ENCODE peak calls at places on chromosomes 4 and X, in six cellular contexts. J is IMR-90, G is mesenchymal stem cell, T is neuronal stem cell, Q is H1, D is H9. E is an unnamed sample. For H3K4me1, the result is how much of the 10 kb centered on the place peaks cover.

GRCh38 chrX:117570160-117570559 is 546.5 kb downstream of the KLHL13 start:
- DNase-seq in J (no peak), G (no peak), D (no peak), Q (no peak), T (no peak), E (no peak)

GRCh38 chr4:138202686-138203085 is 39.5 kb downstream of the SLC7A11 start:
- DNase-seq in Q (no peak), D (no peak), T (no peak), J (no peak), G (no peak), E (no peak)

GRCh38 chr4:145954924-145955339 is 16.3 kb upstream of the ZNF827 start:
- DNase-seq in Q (no peak), J (peak), D (no peak), T (no peak), G (peak), E (no peak)

GRCh38 chr4:186698028-186698427 is 25.6 kb downstream of the FAT1 start:
- DNase-seq in T (no peak), D (no peak), Q (no peak), J (no peak), G (no peak), E (no peak)

GRCh38 chr4:97498875-97499274 is 644.4 kb downstream of the STPG2 start:
- DNase-seq in T (no peak), Q (no peak), J (no peak), G (peak), D (no peak), E (peak)

GRCh38 chr4:86441175-86441960 is 81.5 kb upstream of the MAPK10 start:
- DNase-seq in J (peak), D (no peak), T (no peak), G (peak), Q (no peak), E (peak)

GRCh38 chr4:185839204-185839712 is 27.3 kb upstream of the SORBS2 start:
- DNase-seq in T (peak), G (peak), D (peak), Q (peak), J (peak), E (peak)

GRCh38 chr4:173505924-173506779 is 23.9 kb downstream of the HAND2 start:
- DNase-seq in J (peak), G (peak), Q (peak), D (peak), T (no peak), E (peak)

GRCh38 chr4:165475706-165476070 is 96.9 kb downstream of the CPE start:
- DNase-seq in G (no peak), D (no peak), T (no peak), Q (no peak), J (no peak), E (no peak)

GRCh38 chr4:74311696-74312313 is 3.5 kb downstream of the EPGN start:
- DNase-seq in J (peak), D (no peak), Q (no peak), G (peak), T (peak), E (peak)

GRCh38 chr4:169059294-169060201 is 49.5 kb upstream of the CBR4 start:
- DNase-seq in J (no peak), T (no peak), G (peak), Q (no peak), D (no peak), E (no peak)

GRCh38 chrX:6283826-6284225 is 55.2 kb upstream of the NLGN4X start:
- DNase-seq in G (no peak), J (no peak), Q (no peak), T (no peak), D (no peak), E (no peak)

GRCh38 chr4:183609151-183609550 is 49.8 kb downstream of the RWDD4 start:
- DNase-seq in D (no peak), J (no peak), Q (no peak), G (no peak), T (no peak), E (no peak)

GRCh38 chr4:1862055-1862911 is 6.3 kb upstream of the LETM1 start:
- DNase-seq in T (no peak), D (no peak), J (no peak), G (no peak), Q (no peak), E (no peak)

GRCh38 chrX:32532282-32532681 is 679.1 kb downstream of the DMD start:
- DNase-seq in D (no peak), G (no peak), J (no peak), T (no peak), Q (no peak), E (no peak)

GRCh38 chrX:78517124-78517523 is 142.0 kb downstream of the RTL3 start:
- DNase-seq in J (no peak), T (no peak), D (no peak), G (no peak), Q (no peak), E (no peak)

GRCh38 chr4:69749771-69750170 is 10.6 kb downstream of the SULT1B1 start:
- DNase-seq in G (no peak), Q (no peak), T (no peak), J (peak), D (no peak), E (no peak)

GRCh38 chr4:107258359-107258758 is 222.2 kb upstream of the DKK2 start:
- DNase-seq in T (no peak), D (no peak), J (peak), Q (no peak), G (no peak), E (no peak)

GRCh38 chrX:118627084-118627758 is 100.2 kb upstream of the IL13RA1 start:
- DNase-seq in D (no peak), T (no peak), G (peak), Q (no peak), J (no peak), E (peak)

GRCh38 chr4:1462768-1463075 is 56.5 kb upstream of the NKX1-1 start:
- DNase-seq in D (no peak), T (no peak), Q (no peak), J (no peak), G (no peak), E (no peak)

DNA sequence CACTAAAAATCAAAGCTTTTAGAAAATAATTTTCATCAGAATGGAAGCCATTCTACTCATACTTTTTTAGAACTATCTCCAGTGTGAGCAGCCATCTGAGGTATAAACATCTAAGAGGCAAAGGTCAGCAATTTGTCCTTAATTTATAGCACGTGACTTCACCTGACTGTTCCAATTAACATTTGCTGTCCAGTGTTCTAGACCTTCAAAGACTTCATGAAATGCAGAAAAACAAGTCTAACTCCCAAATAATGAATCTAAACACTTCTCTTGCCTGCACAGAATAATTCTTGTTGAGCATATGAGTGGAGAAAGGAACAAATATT is 12.0 kb downstream of the RFC1 start:
- DNase-seq in J (no peak), D (no peak), G (no peak), T (no peak), Q (no peak), E (no peak)
- H2BK15ac ChIP-seq in J (no peak), D (no peak), G (no peak), T (no peak), Q (no peak), E (no peak)

DNA sequence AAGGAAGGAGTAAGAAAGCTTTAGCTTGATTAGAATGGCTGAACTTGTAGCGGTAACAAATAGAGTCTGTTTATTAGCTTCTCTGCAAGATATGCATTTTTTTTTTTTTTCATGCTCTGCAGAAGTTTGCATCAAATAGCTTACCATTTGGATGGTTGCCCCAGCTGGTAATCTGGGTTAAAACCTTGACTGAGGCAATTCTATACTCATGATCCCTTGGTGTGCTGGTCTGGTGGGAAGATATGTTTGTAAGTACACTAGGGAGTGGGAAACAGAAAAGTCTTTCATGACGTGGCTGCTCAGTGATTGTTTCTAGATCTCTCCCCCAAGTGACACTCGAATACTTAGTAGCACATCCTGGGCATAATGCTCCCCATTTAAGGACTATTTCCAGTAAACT is 32.1 kb downstream of the SEPTIN11 start:
- DNase-seq in G (no peak), T (no peak), J (peak), Q (no peak), D (no peak), E (no peak)
- H3K4me1 ChIP-seq in G (under half), T (under half), J (under half), Q (under half), D (under half), E (under half)

DNA sequence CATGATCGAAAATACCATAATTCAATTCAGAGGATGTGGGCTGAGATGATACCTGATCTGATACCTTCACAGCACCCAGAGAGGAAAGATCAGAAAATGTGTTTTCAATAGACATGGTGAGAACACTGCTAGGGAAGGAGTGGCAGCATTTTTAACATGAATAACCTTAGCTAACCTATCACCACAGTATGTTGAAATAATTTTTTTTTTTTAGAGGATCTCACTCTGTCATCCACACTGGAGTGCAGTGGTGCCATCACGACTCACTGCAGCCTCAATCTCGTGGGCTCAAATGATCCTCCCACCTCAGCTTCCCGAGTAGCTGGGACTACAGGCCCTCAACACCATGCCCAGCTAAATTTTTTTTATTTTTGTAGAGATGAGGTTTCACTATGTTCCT is 90.5 kb upstream of the RAPGEF2 start:
- DNase-seq in G (peak), Q (no peak), T (no peak), D (no peak), J (peak), E (no peak)
- H2BK15ac ChIP-seq in G (no peak), Q (no peak), T (no peak), D (no peak), J (no peak), E (no peak)

DNA sequence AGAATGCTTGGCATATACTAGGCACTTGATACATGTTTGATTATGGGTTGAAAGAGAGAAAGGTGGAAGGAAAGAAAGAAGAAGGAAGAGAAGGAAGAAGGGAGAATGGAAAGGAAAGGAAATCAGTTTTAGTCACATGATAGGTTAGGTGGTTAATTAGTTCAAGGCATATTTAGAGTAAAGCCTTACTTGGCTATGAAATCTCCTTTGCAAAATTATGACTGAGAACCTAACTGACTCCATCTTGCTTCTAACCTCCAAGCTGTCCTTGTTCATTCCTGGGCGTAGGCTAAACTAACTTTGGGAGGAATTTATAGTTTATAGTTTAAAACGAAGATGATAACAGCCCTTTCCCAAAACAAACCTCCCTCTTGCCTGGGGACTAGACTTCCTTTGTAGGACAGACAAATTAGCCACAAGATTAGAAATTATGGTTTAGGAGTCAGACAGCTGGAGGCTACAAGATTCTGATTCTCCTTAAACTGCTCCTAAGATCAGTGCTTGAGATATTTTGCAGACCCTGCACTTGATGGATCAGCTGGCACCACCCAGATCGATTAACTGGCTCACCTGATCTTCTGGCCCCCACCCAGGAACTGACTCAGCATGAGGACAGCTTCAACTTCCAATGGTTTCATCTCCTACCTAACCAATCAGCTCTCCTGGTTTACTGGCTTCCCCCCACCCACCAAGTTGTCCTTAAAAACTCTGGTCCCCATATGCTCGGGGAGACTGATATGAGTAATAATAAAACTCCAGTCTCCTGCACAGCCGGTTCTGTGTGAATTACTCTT is 55.0 kb downstream of the TXK start:
- DNase-seq in Q (no peak), J (no peak), G (no peak), D (no peak), T (no peak), E (no peak)
- H3K4me1 ChIP-seq in Q (under half), J (under half), G (under half), D (under half), T (under half), E (under half)

DNA sequence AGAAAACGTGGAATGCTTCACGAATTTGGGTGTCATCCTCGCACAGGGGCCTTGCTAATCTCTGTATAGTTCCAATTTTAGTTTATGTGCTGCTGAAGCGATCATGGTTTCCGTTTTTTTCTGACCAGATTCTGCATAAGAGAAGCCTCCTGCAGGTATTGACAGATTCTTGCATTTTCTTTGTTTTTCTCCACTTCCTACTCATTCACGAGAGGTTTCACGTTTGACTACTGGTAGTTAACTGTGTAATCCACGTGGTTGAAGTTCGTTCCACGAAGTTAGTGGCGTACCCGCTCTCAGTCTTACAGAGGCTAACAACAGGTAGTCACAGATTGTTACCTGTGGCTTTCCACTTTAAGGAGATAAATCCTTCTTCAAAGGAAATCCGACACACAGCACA is 12.1 kb upstream of the TRIML2 start:
- DNase-seq in G (no peak), J (no peak), T (no peak), Q (no peak), D (no peak), E (no peak)
- H2BK15ac ChIP-seq in G (no peak), J (no peak), T (no peak), Q (peak), D (no peak), E (no peak)

GRCh38 chr4:158849681-158850080 is 80.9 kb downstream of the FNIP2 start:
- DNase-seq in Q (no peak), D (no peak), J (no peak), G (no peak), T (no peak), E (no peak)
- H3K4me1 ChIP-seq in Q (under half), D (under half), J (under half), G (under half), T (under half), E (under half)

GRCh38 chr4:116374815-116375214 is 710.6 kb downstream of the TRAM1L1 start:
- DNase-seq in D (no peak), Q (no peak), J (no peak), G (no peak), T (no peak), E (no peak)
- H2BK15ac ChIP-seq in D (no peak), Q (no peak), J (no peak), G (no peak), T (no peak), E (no peak)

DNA sequence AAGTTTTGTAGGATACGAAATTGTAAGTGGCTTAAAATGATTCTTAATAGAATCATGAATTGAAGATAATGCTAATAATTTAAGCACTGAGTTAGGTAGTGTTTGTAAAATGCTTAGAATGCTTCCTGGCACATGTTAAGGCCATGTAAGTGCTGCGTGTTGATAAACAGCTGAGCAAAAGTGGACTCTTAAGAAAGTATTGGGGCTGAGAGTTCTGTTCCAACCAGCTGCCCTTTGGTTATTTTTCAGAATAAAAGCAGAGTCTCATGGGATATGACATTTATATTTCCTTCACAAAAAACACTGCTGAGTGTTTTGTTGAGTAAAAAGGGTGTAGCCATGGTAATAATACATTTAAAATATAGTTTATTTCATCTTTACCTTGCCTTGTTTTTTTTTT is 42.5 kb downstream of the HTT start:
- DNase-seq in Q (no peak), J (no peak), D (no peak), T (no peak), G (no peak), E (no peak)
- H3K4me1 ChIP-seq in Q (under half), J (under half), D (under half), T (under half), G (under half), E (under half)

E was measured in mesendoderm.